ENCODE peak calls at places on chromosomes 11 and 22, in four cellular contexts. Z is K562, W is SK-N-SH, L is HepG2. P is an unnamed sample.

GRCh38 chr11:119057000-119057769 is at the start of gene HYOU1:
- DNase-seq in L (peak), W (peak), Z (peak), P (peak)

GRCh38 chr11:68551223-68551622 is 90.7 kb downstream of the PPP6R3 start:
- DNase-seq in Z (no peak), L (no peak), W (no peak), P (no peak)

GRCh38 chr22:20868225-20868944 is 9.6 kb downstream of the SNAP29 start:
- DNase-seq in L (no peak), W (no peak), Z (no peak), P (no peak)

GRCh38 chr22:45218974-45219373 is 21.7 kb downstream of the KIAA0930 start:
- DNase-seq in W (peak), Z (no peak), L (no peak), P (no peak)

GRCh38 chr11:45948341-45948740 is 25.9 kb downstream of the LARGE2 start:
- DNase-seq in Z (no peak), W (no peak), L (no peak), P (no peak)

GRCh38 chr11:75242722-75243600 is 2.4 kb downstream of the TPBGL start:
- DNase-seq in L (no peak), Z (no peak), W (peak), P (no peak)

GRCh38 chr11:33687733-33688479 is 12.7 kb downstream of the C11orf91 start:
- DNase-seq in Z (peak), L (peak), W (peak), P (peak)

GRCh38 chr11:133951484-133952198 is 5.1 kb downstream of the IGSF9B start:
- DNase-seq in L (no peak), W (peak), Z (no peak), P (no peak)

GRCh38 chr11:114440121-114440860 is 1.0 kb downstream of the REXO2 start:
- DNase-seq in L (peak), Z (no peak), W (peak), P (no peak)

GRCh38 chr11:57461841-57462489 is 1.6 kb downstream of the RTN4RL2 start:
- DNase-seq in Z (no peak), L (no peak), W (no peak), P (no peak)

GRCh38 chr11:47185305-47186075 is 744 bp downstream of the PACSIN3 start:
- DNase-seq in W (peak), Z (peak), L (peak), P (no peak)

GRCh38 chr11:115720537-115721308 is 216.5 kb upstream of the CADM1 start:
- DNase-seq in W (no peak), L (no peak), Z (no peak), P (no peak)

GRCh38 chr22:46074771-46075551 is 75.4 kb upstream of the PPARA start:
- DNase-seq in Z (no peak), W (no peak), L (no peak), P (no peak)

GRCh38 chr22:37183432-37184379 is 4.3 kb downstream of the C1QTNF6 start:
- DNase-seq in Z (no peak), W (no peak), L (no peak), P (no peak)

GRCh38 chr22:23263651-23264555 is 83.6 kb downstream of the BCR start:
- DNase-seq in W (no peak), Z (no peak), L (no peak), P (no peak)

GRCh38 chr11:27392715-27393114 is 29.7 kb upstream of the CCDC34 start:
- DNase-seq in Z (peak), W (no peak), L (peak), P (no peak)

GRCh38 chr11:115613986-115614625 is 109.9 kb upstream of the CADM1 start:
- DNase-seq in Z (no peak), W (no peak), L (peak), P (no peak)

GRCh38 chr22:44023404-44024287 is 456 bp upstream of the PARVB start:
- DNase-seq in L (no peak), Z (peak), W (peak), P (no peak)

GRCh38 chr11:35618497-35619029 is 303 bp downstream of the FJX1 start:
- DNase-seq in W (peak), Z (peak), L (no peak), P (no peak)

GRCh38 chr11:34105957-34106504 is 602 bp downstream of the NAT10 start:
- DNase-seq in L (peak), Z (peak), W (peak), P (no peak)

GRCh38 chr11:551596-551995 is 8.9 kb downstream of the LMNTD2 start:
- DNase-seq in W (no peak), L (no peak), Z (peak), P (no peak)

GRCh38 chr11:119727523-119728081 is 1.4 kb downstream of the NECTIN1 start:
- DNase-seq in Z (no peak), L (no peak), W (peak), P (no peak)

GRCh38 chr11:75346912-75347647 is 4.4 kb downstream of the ARRB1 start:
- DNase-seq in Z (no peak), W (no peak), L (no peak), P (no peak)

GRCh38 chr11:7072401-7073028 is 16.3 kb upstream of the RBMXL2 start:
- DNase-seq in W (no peak), L (no peak), Z (peak), P (no peak)
- TF ChIP-seq ELF1 in W (no peak), L (no peak), Z (no peak), P (no peak)

GRCh38 chr22:30289126-30289979 is at the start of gene CASTOR1:
- DNase-seq in Z (peak), L (peak), W (peak), P (peak)

GRCh38 chr22:30289980-30290313 is 642 bp upstream of the CASTOR1 start:
- DNase-seq in Z (no peak), W (no peak), L (no peak), P (no peak)

GRCh38 chr22:30290679-30291333 is 1.5 kb upstream of the CASTOR1 start:
- DNase-seq in L (peak), W (peak), Z (no peak), P (no peak)

GRCh38 chr22:30291334-30291892 is 2.1 kb upstream of the CASTOR1 start:
- DNase-seq in L (no peak), Z (no peak), W (no peak), P (no peak)

DNA sequence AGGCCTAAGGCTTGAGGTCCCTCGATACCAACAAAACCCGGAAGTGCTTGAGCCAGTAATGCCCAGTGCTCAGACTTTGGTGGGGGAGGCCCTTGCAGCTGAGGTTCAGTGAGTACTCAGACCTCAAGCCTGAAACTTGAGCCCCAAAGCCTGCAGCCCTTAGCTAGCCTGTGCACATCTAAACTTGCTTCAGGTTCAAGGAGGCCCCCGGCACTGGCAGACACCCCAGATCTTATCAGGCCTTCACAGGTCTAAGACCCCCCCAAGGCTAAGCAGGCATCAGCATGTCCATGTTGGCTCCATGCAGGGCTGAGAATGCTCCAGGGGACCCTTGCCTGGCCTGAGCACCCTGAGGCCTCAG is 993 bp upstream of the CASTOR1 start:
- DNase-seq in Z (no peak), L (no peak), W (no peak), P (no peak)
- H3K4me2 ChIP-seq in Z (no peak), L (peak), W (peak), P (peak)

GRCh38 chr11:70212227-70212811 is 9.2 kb downstream of the FADD start:
- DNase-seq in L (peak), Z (no peak), W (no peak), P (no peak)
- TF ChIP-seq ELF1 in L (no peak), Z (no peak), W (no peak), P (no peak)

GRCh38 chr22:38997518-38997917 is 15.4 kb downstream of the APOBEC3B start:
- DNase-seq in Z (no peak), W (no peak), L (no peak), P (no peak)

GRCh38 chr22:39007177-39007576 is 6.9 kb upstream of the APOBEC3C start:
- DNase-seq in Z (no peak), W (no peak), L (no peak), P (no peak)

DNA sequence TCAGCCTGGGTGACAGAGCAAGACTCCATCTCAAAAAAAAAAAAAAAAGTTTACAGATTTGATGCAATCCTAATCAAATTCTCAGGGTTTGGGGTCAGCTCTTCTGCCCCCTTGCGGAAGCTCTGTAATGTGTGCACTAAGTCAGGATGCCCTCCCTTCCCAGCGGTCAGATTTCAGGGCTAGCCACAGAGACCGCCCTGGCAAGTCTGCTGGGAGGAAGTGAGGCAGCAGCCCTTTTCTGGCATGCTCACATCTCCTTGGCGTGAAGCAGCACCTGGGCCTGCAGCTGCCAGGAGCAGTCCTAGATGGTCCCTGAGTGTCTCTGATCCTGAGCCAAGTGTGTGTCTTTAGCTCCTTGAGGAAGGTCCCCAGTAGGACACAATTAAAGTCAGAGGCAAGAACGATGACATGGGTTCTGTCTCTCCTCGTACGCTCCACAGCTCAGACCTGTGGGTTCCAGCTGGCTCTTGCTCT is 10.9 kb upstream of the APOBEC3C start:
- DNase-seq in W (peak), Z (peak), L (peak), P (peak)
- H3K4me2 ChIP-seq in W (no peak), Z (no peak), L (no peak), P (peak)

GRCh38 chr22:50305658-50306566 is 1.5 kb downstream of the PLXNB2 start:
- DNase-seq in W (peak), Z (peak), L (no peak), P (peak)
- TF ChIP-seq ELF1 in W (peak), Z (no peak), L (peak), P (no peak)